ENCODE peak calls at places on chromosome 1, in six cellular contexts. I is MM.1S, A is BJ, F is SK-N-SH, U is heart right ventricle, P is astrocyte of the spinal cord. E is an unnamed sample.

GRCh38 chr1:13818926-13819325 is 118.9 kb downstream of the PRDM2 start:
- DNase-seq in I (no peak), A (no peak), F (no peak), U (no peak), P (no peak), E (no peak)

GRCh38 chr1:115564201-115564600 is 77.6 kb upstream of the VANGL1 start:
- DNase-seq in I (no peak), A (no peak), F (peak), U (no peak), P (no peak), E (no peak)

GRCh38 chr1:7614576-7615074 is 156.5 kb upstream of the VAMP3 start:
- DNase-seq in I (no peak), A (no peak), F (peak), U (no peak), P (no peak), E (no peak)

GRCh38 chr1:221740941-221741363 is 937 bp downstream of the DUSP10 start:
- DNase-seq in I (no peak), A (no peak), F (peak), U (no peak), P (peak), E (no peak)

GRCh38 chr1:180838535-180838934 is 74.2 kb upstream of the KIAA1614 start:
- DNase-seq in I (no peak), A (no peak), F (no peak), U (no peak), P (no peak), E (no peak)

GRCh38 chr1:21614419-21615115 is 54.6 kb downstream of the RAP1GAP start:
- DNase-seq in I (peak), A (no peak), F (no peak), U (no peak), P (no peak), E (peak)

GRCh38 chr1:232617237-232617636 is 12.7 kb downstream of the SIPA1L2 start:
- DNase-seq in I (no peak), A (no peak), F (no peak), U (no peak), P (no peak), E (no peak)

GRCh38 chr1:33792651-33793050 is 71.2 kb upstream of the HMGB4 start:
- DNase-seq in I (no peak), A (no peak), F (peak), U (no peak), P (no peak), E (no peak)

GRCh38 chr1:245678866-245679411 is 524.2 kb downstream of the KIF26B start:
- DNase-seq in I (no peak), A (no peak), F (no peak), U (no peak), P (no peak), E (no peak)

GRCh38 chr1:3971981-3972380 is 71.9 kb upstream of the C1orf174 start:
- DNase-seq in I (no peak), A (no peak), F (no peak), U (no peak), P (no peak), E (no peak)

GRCh38 chr1:85544689-85545203 is 35.8 kb upstream of the CCN1 start:
- DNase-seq in I (no peak), A (peak), F (no peak), U (no peak), P (peak), E (peak)

GRCh38 chr1:177385760-177386698 is 215.3 kb downstream of the BRINP2 start:
- DNase-seq in I (no peak), A (no peak), F (peak), U (no peak), P (peak), E (no peak)

GRCh38 chr1:6904476-6905170 is 119.4 kb downstream of the CAMTA1 start:
- DNase-seq in I (no peak), A (no peak), F (no peak), U (no peak), P (no peak), E (no peak)

GRCh38 chr1:18635833-18636671 is 5.4 kb downstream of the PAX7 start:
- DNase-seq in I (no peak), A (no peak), F (peak), U (no peak), P (no peak), E (no peak)

GRCh38 chr1:59498640-59499039 is 201.7 kb downstream of the FGGY start:
- DNase-seq in I (no peak), A (no peak), F (no peak), U (peak), P (peak), E (no peak)

GRCh38 chr1:63593887-63594617 is 841 bp downstream of the PGM1 start:
- DNase-seq in I (peak), A (no peak), F (peak), U (peak), P (peak), E (peak)

GRCh38 chr1:8533124-8533523 is 215.2 kb downstream of the SLC45A1 start:
- DNase-seq in I (no peak), A (no peak), F (no peak), U (no peak), P (no peak), E (no peak)

GRCh38 chr1:25520446-25521061 is 22.9 kb upstream of the LDLRAP1 start:
- DNase-seq in I (peak), A (no peak), F (peak), U (peak), P (peak), E (no peak)

GRCh38 chr1:25522240-25522639 is 21.2 kb upstream of the LDLRAP1 start:
- DNase-seq in I (no peak), A (no peak), F (no peak), U (no peak), P (no peak), E (no peak)

GRCh38 chr1:25524568-25525359 is 18.6 kb upstream of the LDLRAP1 start:
- DNase-seq in I (no peak), A (no peak), F (no peak), U (no peak), P (no peak), E (no peak)

GRCh38 chr1:25525360-25525688 is 18.1 kb upstream of the LDLRAP1 start:
- DNase-seq in I (no peak), A (no peak), F (no peak), U (no peak), P (no peak), E (no peak)

GRCh38 chr1:25523512-25523911 is 19.9 kb upstream of the LDLRAP1 start:
- DNase-seq in I (no peak), A (no peak), F (peak), U (no peak), P (no peak), E (peak)
- TF ChIP-seq CTCF in I (no peak), A (peak), F (peak), U (peak), P (no peak), E (peak)

GRCh38 chr1:182238421-182238820 is 153.2 kb downstream of the GLUL start:
- DNase-seq in I (no peak), A (no peak), F (no peak), U (no peak), P (no peak), E (no peak)
- TF ChIP-seq CTCF in I (no peak), A (no peak), F (no peak), U (no peak), P (no peak), E (no peak)

GRCh38 chr1:94240822-94241221 is 3.4 kb upstream of the ARHGAP29 start:
- DNase-seq in I (no peak), A (no peak), F (peak), U (no peak), P (no peak), E (no peak)
- TF ChIP-seq CTCF in I (no peak), A (peak), F (peak), U (peak), P (peak), E (peak)

GRCh38 chr1:83497563-83497962 is 501.4 kb downstream of the TTLL7 start:
- DNase-seq in I (no peak), A (no peak), F (no peak), U (no peak), P (no peak), E (no peak)
- TF ChIP-seq CTCF in I (no peak), A (peak), F (peak), U (no peak), P (peak), E (peak)

GRCh38 chr1:204130989-204131892 is 20.6 kb downstream of the ETNK2 start:
- DNase-seq in I (no peak), A (peak), F (peak), U (no peak), P (peak), E (peak)
- TF ChIP-seq CTCF in I (no peak), A (peak), F (peak), U (no peak), P (peak), E (no peak)

DNA sequence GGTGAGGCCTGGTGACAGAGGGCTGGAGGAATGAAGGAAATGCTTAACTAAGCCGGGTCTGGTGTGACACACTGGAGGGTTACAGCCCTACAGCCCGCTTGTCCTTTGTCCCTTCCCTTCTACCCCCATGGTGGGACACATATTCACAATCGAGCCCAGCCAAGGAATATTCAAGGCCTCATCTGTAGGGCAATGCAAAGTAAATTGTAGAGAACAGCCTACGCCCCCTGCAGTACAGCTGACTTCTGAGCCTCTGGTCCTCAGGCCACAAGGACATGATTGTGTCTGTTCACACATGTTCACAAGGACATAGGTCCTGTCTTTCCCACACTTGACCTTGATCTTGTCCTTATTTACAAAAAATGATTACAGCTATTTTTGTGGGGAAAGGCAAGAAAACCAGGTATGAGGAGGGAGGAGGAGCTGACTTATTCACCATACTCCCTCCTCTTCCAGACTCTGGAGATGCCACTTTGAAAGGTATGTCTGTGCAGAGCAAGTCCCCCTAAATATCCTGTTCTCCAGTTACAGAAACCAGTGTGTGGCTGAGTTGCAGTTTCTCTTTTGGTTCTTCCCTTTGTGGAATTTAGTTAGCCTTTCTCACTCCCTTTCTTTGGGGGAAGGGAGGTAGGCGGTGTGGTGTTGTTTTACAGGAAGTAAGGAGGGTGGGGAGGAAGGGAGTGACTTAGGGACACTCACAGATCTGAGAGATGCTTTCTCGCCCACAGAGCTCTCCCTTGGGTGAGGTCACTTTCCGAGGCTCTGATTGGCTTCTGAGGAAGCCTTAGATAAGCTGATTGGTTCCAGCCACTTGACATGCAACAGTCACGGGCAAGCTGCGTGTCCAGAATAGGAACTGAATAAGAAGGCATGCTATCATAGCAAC is 14.6 kb downstream of the POLR3GL start:
- DNase-seq in I (peak), A (peak), F (peak), U (peak), P (peak), E (peak)
- TF ChIP-seq CTCF in I (peak), A (peak), F (peak), U (peak), P (peak), E (no peak)

DNA sequence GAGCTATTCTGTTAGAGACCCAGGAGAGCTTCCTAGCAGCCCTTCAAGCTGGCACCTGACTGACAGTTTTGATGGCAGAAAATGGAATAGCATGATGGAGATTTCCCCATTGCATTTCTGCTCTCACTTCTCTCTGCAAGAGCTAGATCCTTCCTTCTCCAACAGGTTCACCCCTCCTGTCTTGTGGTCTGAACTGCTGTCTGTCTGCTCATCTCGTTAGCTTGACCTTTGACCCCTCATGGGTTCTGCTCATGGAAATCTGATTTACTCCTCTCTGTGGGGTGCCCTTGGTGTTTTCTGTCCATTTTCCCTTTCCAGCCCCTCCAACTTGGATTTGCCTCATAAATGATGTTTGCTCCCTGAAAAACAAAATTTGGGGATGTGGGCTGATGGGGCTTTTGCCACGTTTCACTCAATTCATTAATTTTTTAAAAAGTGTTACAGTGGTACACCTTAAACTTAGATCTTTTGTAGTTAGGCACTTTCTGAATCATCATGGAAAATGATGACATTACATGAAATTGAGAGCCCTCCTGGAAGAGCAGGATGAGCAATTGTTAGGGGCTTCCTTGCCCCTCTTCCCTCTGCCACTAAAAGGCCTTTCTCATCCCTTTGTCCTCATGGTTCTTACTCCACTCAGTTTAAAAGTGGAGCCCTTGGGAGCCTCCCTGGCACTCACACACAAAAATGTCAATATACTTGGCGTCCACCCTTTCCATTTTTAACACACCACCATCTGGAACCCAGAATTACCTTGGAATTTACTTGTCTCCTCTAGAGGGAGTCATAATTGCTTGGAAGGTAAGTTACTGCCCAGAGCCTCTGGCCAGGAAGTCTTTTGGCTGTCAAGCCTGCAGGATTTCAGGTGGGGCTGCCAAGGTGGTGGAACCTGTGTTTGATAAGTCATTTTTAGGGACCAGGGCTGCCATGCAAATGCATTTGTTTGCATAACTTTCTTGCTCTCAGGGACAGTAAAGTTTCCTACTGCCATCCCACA is 31.9 kb upstream of the IL19 start:
- DNase-seq in I (peak), A (no peak), F (no peak), U (no peak), P (no peak), E (peak)
- TF ChIP-seq CTCF in I (peak), A (peak), F (peak), U (peak), P (no peak), E (peak)

DNA sequence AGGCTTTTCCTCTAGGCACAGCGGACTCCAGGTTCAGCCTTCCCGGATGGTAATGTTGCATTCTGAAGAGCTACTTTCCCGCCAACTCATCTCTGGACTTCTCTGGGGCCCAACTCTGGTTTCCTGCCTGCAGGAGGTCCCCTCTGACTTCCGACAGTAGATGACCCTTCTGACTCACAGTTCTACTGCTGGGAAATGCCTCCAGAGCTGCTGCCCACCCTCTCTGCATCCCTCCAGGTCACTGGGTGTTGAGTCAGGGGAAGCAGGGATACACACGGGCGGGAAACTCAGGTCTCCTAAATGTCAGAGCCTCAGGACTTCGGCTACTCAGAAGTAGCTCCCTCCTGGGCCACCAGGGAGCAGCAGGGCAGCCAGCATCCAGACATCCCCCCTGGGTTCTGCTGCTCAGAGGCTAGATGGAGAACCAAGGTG is 2.1 kb upstream of the KIF21B start:
- DNase-seq in I (peak), A (no peak), F (no peak), U (no peak), P (peak), E (peak)
- TF ChIP-seq CTCF in I (peak), A (peak), F (peak), U (peak), P (peak), E (peak)

GRCh38 chr1:225514671-225515081 is 86.8 kb upstream of the LBR start:
- DNase-seq in I (no peak), A (no peak), F (no peak), U (no peak), P (no peak), E (no peak)

GRCh38 chr1:225520587-225521227 is 92.9 kb upstream of the LBR start:
- DNase-seq in I (no peak), A (no peak), F (no peak), U (no peak), P (no peak), E (no peak)

GRCh38 chr1:225517221-225517620 is 89.4 kb upstream of the LBR start:
- DNase-seq in I (no peak), A (no peak), F (no peak), U (no peak), P (no peak), E (no peak)

GRCh38 chr1:225519166-225519863 is 91.5 kb upstream of the LBR start:
- DNase-seq in I (no peak), A (no peak), F (no peak), U (no peak), P (no peak), E (no peak)

GRCh38 chr1:225517697-225518096 is 89.9 kb upstream of the LBR start:
- DNase-seq in I (no peak), A (no peak), F (no peak), U (no peak), P (no peak), E (no peak)
- TF ChIP-seq CTCF in I (no peak), A (no peak), F (no peak), U (no peak), P (peak), E (no peak)

E was measured in PC-9.